ENCODE peak calls at places on chromosomes 1 and 21, in eight cellular contexts. B, R, U, D, I, N, E and S are unnamed samples.

GRCh38 chr1:95994643-95995042 is 726.9 kb upstream of the PTBP2 start:
- DNase-seq in B (no peak), R (no peak), U (no peak), D (no peak), I (no peak), N (no peak), E (no peak), S (no peak)

GRCh38 chr1:208058212-208059155 is 147.6 kb upstream of the CD34 start:
- DNase-seq in B (no peak), R (no peak), U (no peak), D (peak; percentile 47), I (no peak), N (no peak), E (no peak), S (no peak)

GRCh38 chr21:15149825-15150224 is 85.0 kb upstream of the NRIP1 start:
- DNase-seq in B (no peak), R (no peak), U (no peak), D (no peak), I (no peak), N (no peak), E (no peak), S (no peak)

GRCh38 chr21:44735821-44736220 is 24.4 kb upstream of the TSPEAR start:
- DNase-seq in B (no peak), R (no peak), U (no peak), D (no peak), I (no peak), N (no peak), E (no peak), S (peak; percentile 46)

GRCh38 chr1:75985827-75986226 is 53.6 kb upstream of the ASB17 start:
- DNase-seq in B (no peak), R (no peak), U (peak; percentile 47), D (no peak), I (peak; percentile 4), N (no peak), E (no peak), S (no peak)

GRCh38 chr1:8495928-8496401 is 178.1 kb downstream of the SLC45A1 start:
- DNase-seq in B (no peak), R (no peak), U (peak; percentile 19), D (no peak), I (peak; percentile 28), N (no peak), E (no peak), S (no peak)

GRCh38 chr1:40161888-40162397 is 756 bp downstream of the RLF start:
- DNase-seq in B (no peak), R (no peak), U (peak; percentile 4), D (no peak), I (no peak), N (no peak), E (no peak), S (no peak)

GRCh38 chr1:211632808-211633522 is 42.5 kb downstream of the NEK2 start:
- DNase-seq in B (peak; percentile 85), R (peak; percentile 93), U (peak; percentile 89), D (peak; percentile 77), I (peak; percentile 34), N (peak; percentile 78), E (no peak), S (no peak)

GRCh38 chr1:189708674-189709073 is 769.0 kb downstream of the BRINP3 start:
- DNase-seq in B (no peak), R (no peak), U (peak; percentile 25), D (peak; percentile 34), I (peak; percentile 7), N (no peak), E (no peak), S (no peak)

GRCh38 chr1:172531846-172532699 is 877 bp upstream of the SUCO start:
- DNase-seq in B (peak; percentile 81), R (peak; percentile 97), U (peak; percentile 99), D (peak; percentile 97), I (peak; percentile 97), N (peak; percentile 89), E (peak; percentile 81), S (peak; percentile 96)

GRCh38 chr1:113271039-113271438 is 119.3 kb upstream of the MAGI3 start:
- DNase-seq in B (no peak), R (no peak), U (no peak), D (no peak), I (no peak), N (no peak), E (no peak), S (no peak)

GRCh38 chr1:52551476-52552235 is 1.2 kb downstream of the TUT4 start:
- DNase-seq in B (no peak), R (peak; percentile 33), U (peak; percentile 76), D (peak; percentile 52), I (peak; percentile 43), N (no peak), E (no peak), S (no peak)

GRCh38 chr1:52552236-52552504 is 722 bp downstream of the TUT4 start:
- DNase-seq in B (peak; percentile 62), R (peak; percentile 82), U (peak; percentile 80), D (peak; percentile 75), I (peak; percentile 71), N (peak; percentile 37), E (no peak), S (peak; percentile 87)

GRCh38 chr1:52553372-52554266 is 727 bp upstream of the TUT4 start:
- DNase-seq in B (peak; percentile 92), R (peak; percentile 91), U (peak; percentile 86), D (peak; percentile 92), I (peak; percentile 91), N (peak; percentile 73), E (peak; percentile 80), S (peak; percentile 69)

GRCh38 chr1:52554267-52554640 is 1.4 kb upstream of the TUT4 start:
- DNase-seq in B (no peak), R (peak; percentile 50), U (no peak), D (no peak), I (no peak), N (no peak), E (no peak), S (no peak)

GRCh38 chr1:52552505-52553371 is at the start of gene TUT4:
- DNase-seq in B (peak; percentile 87), R (peak; percentile 78), U (peak; percentile 75), D (peak; percentile 85), I (peak; percentile 92), N (peak; percentile 73), E (peak; percentile 72), S (peak; percentile 92)
- TF ChIP-seq POLR2A in B (peak; percentile 18), R (peak; percentile 70), U (no peak), D (no peak), I (no peak), N (peak; percentile 41), E (no peak), S (no peak)

GRCh38 chr1:153614189-153614900 is 1.4 kb upstream of the S100A16 start:
- DNase-seq in B (no peak), R (no peak), U (no peak), D (no peak), I (no peak), N (no peak), E (no peak), S (no peak)

GRCh38 chr1:153611356-153611755 is 1.6 kb downstream of the S100A16 start:
- DNase-seq in B (no peak), R (no peak), U (no peak), D (no peak), I (no peak), N (no peak), E (no peak), S (no peak)

GRCh38 chr1:153612111-153612754 is 704 bp downstream of the S100A16 start:
- DNase-seq in B (peak; percentile 66), R (no peak), U (no peak), D (peak; percentile 43), I (no peak), N (no peak), E (no peak), S (no peak)

GRCh38 chr1:153613406-153613805 is 469 bp upstream of the S100A16 start:
- DNase-seq in B (no peak), R (no peak), U (no peak), D (no peak), I (no peak), N (no peak), E (no peak), S (no peak)

GRCh38 chr1:153612755-153613331 is at the start of gene S100A16:
- DNase-seq in B (peak; percentile 84), R (peak; percentile 73), U (peak; percentile 61), D (peak; percentile 84), I (no peak), N (peak; percentile 70), E (peak; percentile 82), S (peak; percentile 70)
- H3K4me3 ChIP-seq in B (peak within 1 kb of the TSS; percentile 74), R (peak within 1 kb of the TSS; percentile 56), U (peak within 1 kb of the TSS; percentile 96), D (peak within 1 kb of the TSS; percentile 54), I (no peak within 1 kb of the TSS), N (peak within 1 kb of the TSS; percentile 40), E (peak within 1 kb of the TSS; percentile 49), S (peak within 1 kb of the TSS; percentile 45)

GRCh38 chr1:202561726-202562442 is 148.4 kb downstream of the SYT2 start:
- DNase-seq in B (no peak), R (no peak), U (no peak), D (no peak), I (no peak), N (no peak), E (no peak), S (no peak)
- TF ChIP-seq CTCF in B (no peak), R (no peak), U (no peak), D (peak; percentile 7), I (no peak), N (no peak), E (no peak), S (no peak)

GRCh38 chr1:36306210-36306901 is at the start of gene SH3D21:
- DNase-seq in B (peak; percentile 61), R (peak; percentile 53), U (no peak), D (peak; percentile 68), I (peak; percentile 47), N (peak; percentile 50), E (peak; percentile 76), S (peak; percentile 92)
- TF ChIP-seq POLR2A in B (no peak), R (no peak), U (no peak), D (no peak), I (no peak), N (no peak), E (no peak), S (no peak)